ENCODE peak calls at places on chromosomes 16 and 17, in four cellular contexts. T is CD8-positive, alpha-beta T cell; H is stomach; O is IMR-90. L is an unnamed sample.

GRCh38 chr16:77057161-77057736 is 133.7 kb upstream of the MON1B start:
- DNase-seq in H (no peak), O (no peak), T (no peak), L (no peak)

GRCh38 chr16:86029131-86029741 is 130.3 kb downstream of the IRF8 start:
- DNase-seq in T (no peak), O (peak), H (peak), L (no peak)

GRCh38 chr16:76278976-76279375 is 1.8 kb downstream of the CNTNAP4 start:
- DNase-seq in O (no peak), H (no peak), T (no peak), L (no peak)

GRCh38 chr17:574061-574460 is 140.6 kb downstream of the VPS53 start:
- DNase-seq in O (peak), T (no peak), H (no peak), L (no peak)

GRCh38 chr16:77833906-77834599 is 45.7 kb downstream of the VAT1L start:
- DNase-seq in O (peak), T (no peak), H (no peak), L (no peak)

GRCh38 chr17:49495842-49496182 is 719 bp downstream of the NGFR start:
- DNase-seq in T (no peak), O (no peak), H (no peak), L (no peak)

GRCh38 chr16:87860553-87861299 is 8.6 kb downstream of the SLC7A5 start:
- DNase-seq in T (no peak), H (no peak), O (peak), L (no peak)

GRCh38 chr17:48351916-48352332 is 78.1 kb downstream of the SKAP1 start:
- DNase-seq in H (no peak), O (peak), T (no peak), L (peak)

GRCh38 chr16:17470871-17471744 is at the start of gene XYLT1:
- DNase-seq in T (peak), O (peak), H (peak), L (peak)

GRCh38 chr16:77599793-77600415 is 122.4 kb upstream of the NUDT7 start:
- DNase-seq in O (peak), T (no peak), H (no peak), L (peak)

GRCh38 chr17:75260679-75261335 is 599 bp downstream of the GGA3 start:
- DNase-seq in H (no peak), O (peak), T (no peak), L (no peak)

GRCh38 chr16:84096447-84097005 is 20.2 kb downstream of the MBTPS1 start:
- DNase-seq in O (no peak), H (peak), T (no peak), L (no peak)

GRCh38 chr16:50933257-50933656 is 191.4 kb downstream of the CYLD start:
- DNase-seq in H (no peak), O (no peak), T (no peak), L (no peak)

GRCh38 chr17:75129576-75129975 is 2.0 kb downstream of the NT5C start:
- DNase-seq in H (no peak), T (no peak), O (no peak), L (no peak)

GRCh38 chr16:85570735-85571562 is 42.2 kb upstream of the GSE1 start:
- DNase-seq in T (no peak), O (no peak), H (peak), L (peak)

GRCh38 chr16:31713945-31714898 is 159.4 kb upstream of the ZNF267 start:
- DNase-seq in T (no peak), O (no peak), H (no peak), L (peak)

GRCh38 chr16:79600636-79601091 is at the start of gene MAF:
- DNase-seq in T (peak), O (peak), H (peak), L (peak)

GRCh38 chr17:79944251-79944812 is 91.3 kb downstream of the TBC1D16 start:
- DNase-seq in T (no peak), O (no peak), H (no peak), L (no peak)

GRCh38 chr17:56142325-56142724 is 10.9 kb upstream of the ANKFN1 start:
- DNase-seq in O (peak), T (no peak), H (no peak), L (no peak)

GRCh38 chr16:84141143-84141670 is 3.8 kb downstream of the HSDL1 start:
- DNase-seq in T (no peak), O (no peak), H (no peak), L (no peak)

GRCh38 chr17:269616-270514 is 82.7 kb downstream of the RPH3AL start:
- DNase-seq in T (no peak), H (no peak), O (no peak), L (no peak)

GRCh38 chr17:45696442-45696841 is 87.7 kb upstream of the CRHR1 start:
- DNase-seq in O (no peak), T (no peak), H (no peak), L (no peak)

GRCh38 chr17:75352079-75352569 is 53.4 kb downstream of the GRB2 start:
- DNase-seq in H (peak), O (no peak), T (no peak), L (no peak)

GRCh38 chr17:5763595-5763994 is 179.3 kb upstream of the NLRP1 start:
- DNase-seq in O (no peak), H (no peak), T (no peak), L (no peak)

GRCh38 chr17:75048396-75048933 is 1.4 kb downstream of the KCTD2 start:
- DNase-seq in H (peak), O (peak), T (no peak), L (no peak)

GRCh38 chr17:68101992-68102758 is 66.6 kb downstream of the KPNA2 start:
- DNase-seq in T (peak), H (peak), O (no peak), L (no peak)

GRCh38 chr16:2840914-2841313 is 10.8 kb downstream of the ZG16B start:
- DNase-seq in T (no peak), O (no peak), H (no peak), L (no peak)

GRCh38 chr17:80008383-80008840 is 27.3 kb downstream of the TBC1D16 start:
- DNase-seq in O (peak), H (peak), T (peak), L (peak)

GRCh38 chr17:32496348-32497078 is 9.7 kb downstream of the CDK5R1 start:
- DNase-seq in T (no peak), H (no peak), O (peak), L (no peak)

GRCh38 chr16:78530283-78530682 is 430.8 kb downstream of the WWOX start:
- DNase-seq in T (no peak), H (no peak), O (no peak), L (no peak)

GRCh38 chr17:71118039-71118438 is 948.7 kb downstream of the KCNJ2 start:
- DNase-seq in H (no peak), T (no peak), O (peak), L (no peak)

GRCh38 chr16:14600164-14600563 is 29.9 kb downstream of the PARN start:
- DNase-seq in T (no peak), H (no peak), O (peak), L (peak)

GRCh38 chr17:64773836-64774761 is 112.0 kb upstream of the SMURF2 start:
- DNase-seq in H (peak), T (no peak), O (peak), L (peak)

DNA sequence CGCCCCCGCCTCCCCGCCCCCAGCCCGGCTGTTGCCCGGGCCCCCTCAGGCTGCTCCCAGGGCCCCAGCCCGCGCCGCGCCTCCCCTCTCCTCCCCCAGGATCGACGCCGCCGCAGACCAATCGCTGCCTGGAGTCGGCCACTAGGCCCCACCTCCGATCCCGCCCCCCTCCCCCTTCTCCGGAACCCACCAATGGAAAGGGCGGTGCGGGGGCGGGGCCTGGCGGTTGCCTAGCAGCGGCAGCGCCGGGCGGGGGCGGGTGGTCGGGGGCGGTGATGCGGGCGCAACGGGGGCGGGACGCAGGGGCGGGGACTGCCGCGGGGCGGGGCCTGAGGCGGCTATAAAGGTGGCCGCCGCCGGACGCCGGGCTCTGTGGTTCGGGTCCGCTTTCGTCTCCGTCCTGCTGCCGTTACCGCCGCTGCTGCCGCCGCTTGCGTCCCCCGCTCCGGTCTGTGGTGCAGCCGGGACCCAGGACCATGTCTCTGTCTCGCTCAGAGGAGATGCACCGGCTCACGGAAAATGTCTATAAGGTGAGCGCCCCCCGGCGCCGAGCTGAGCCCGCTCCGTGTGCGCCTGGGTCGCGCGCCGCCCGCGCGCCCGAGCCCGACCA is at the start of gene BAIAP2:
- DNase-seq in O (peak), T (peak), H (peak), L (peak)
- TF ChIP-seq CTCF in O (peak), T (no peak), H (no peak), L (peak)

DNA sequence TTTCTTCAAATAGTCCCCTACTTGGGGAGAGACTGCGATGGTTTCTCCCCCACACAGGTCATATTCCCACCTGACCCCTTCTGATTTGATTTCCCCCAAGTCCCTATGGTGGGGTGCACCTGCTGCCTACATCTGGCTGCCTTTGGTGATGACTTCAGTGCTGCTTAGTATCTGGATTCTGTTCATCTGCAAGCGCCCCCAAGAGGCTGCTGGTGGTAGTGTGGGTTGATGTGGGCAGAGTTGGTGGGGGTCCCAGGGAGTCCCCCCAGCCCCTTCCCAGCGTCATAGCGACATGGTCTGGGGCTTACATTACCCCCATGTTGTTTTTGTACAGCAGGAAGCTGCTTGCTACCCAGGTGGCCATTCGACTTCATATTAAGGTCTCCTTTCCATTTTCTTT is 99.2 kb downstream of the NTN1 start:
- DNase-seq in T (no peak), O (no peak), H (no peak), L (no peak)
- TF ChIP-seq CTCF in T (no peak), O (no peak), H (no peak), L (no peak)

GRCh38 chr17:81523139-81524062 is 4.8 kb upstream of the FSCN2 start:
- DNase-seq in T (no peak), O (peak), H (peak), L (no peak)
- TF ChIP-seq CTCF in T (no peak), O (peak), H (no peak), L (no peak)

DNA sequence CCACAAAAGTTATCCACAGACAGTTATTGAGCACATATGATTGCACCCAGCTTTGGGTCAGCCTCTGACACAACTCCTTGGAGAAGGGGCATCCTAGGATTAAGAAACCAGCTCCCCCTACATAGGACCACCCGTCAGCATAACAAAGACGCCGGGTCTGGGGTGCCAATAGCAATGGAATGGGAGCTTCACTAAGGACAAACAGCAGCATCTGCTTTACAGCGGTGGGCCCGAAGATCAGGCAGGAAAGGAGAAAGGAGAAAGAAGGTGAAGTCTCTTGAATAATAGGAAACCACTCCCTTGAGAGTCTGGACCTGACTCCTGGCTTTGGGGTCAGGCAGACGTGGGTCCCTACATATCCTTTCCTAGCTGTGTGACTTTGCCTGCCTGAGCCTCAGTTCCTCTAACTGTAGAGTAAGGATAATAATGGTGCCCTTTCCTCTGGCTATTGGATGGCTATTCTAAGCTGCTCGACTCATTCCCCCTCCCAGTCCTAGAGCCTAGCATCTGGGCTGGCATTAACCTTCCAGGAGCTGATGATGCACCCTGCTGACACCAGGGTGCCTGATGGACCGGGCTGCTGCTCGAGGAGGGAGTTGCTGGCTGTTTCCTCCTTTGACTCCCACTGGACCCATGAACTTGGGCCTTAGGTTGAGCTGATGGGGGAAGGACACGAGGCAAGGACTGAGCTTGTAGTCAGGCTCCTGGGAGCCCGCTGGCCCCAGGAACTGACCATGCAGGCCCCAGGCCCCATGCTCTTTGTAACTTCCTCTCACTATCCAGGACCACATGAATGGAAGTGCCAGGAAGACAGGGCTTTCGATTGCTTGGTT is 94.2 kb downstream of the C16orf78 start:
- DNase-seq in H (peak), O (no peak), T (no peak), L (no peak)
- TF ChIP-seq CTCF in H (no peak), O (no peak), T (no peak), L (no peak)

GRCh38 chr16:67173808-67174705 is 3.7 kb downstream of the NOL3 start:
- DNase-seq in O (peak), H (peak), T (peak), L (peak)
- TF ChIP-seq CTCF in O (peak), H (peak), T (peak), L (no peak)

GRCh38 chr17:40450175-40450574 is 6.9 kb downstream of the IGFBP4 start:
- DNase-seq in O (peak), H (peak), T (peak), L (peak)
- TF ChIP-seq CTCF in O (peak), H (peak), T (peak), L (peak)

GRCh38 chr17:38512473-38513058 is 84.3 kb downstream of the ARHGAP23 start:
- DNase-seq in H (no peak), T (no peak), O (no peak), L (no peak)

GRCh38 chr17:38509772-38510423 is 81.6 kb downstream of the ARHGAP23 start:
- DNase-seq in T (no peak), H (no peak), O (no peak), L (peak)

GRCh38 chr17:38511126-38512108 is 83.2 kb downstream of the ARHGAP23 start:
- DNase-seq in O (peak), T (no peak), H (no peak), L (no peak)

GRCh38 chr17:38509008-38509771 is 80.9 kb downstream of the ARHGAP23 start:
- DNase-seq in H (peak), O (peak), T (peak), L (peak)

GRCh38 chr17:38510424-38511125 is 82.3 kb downstream of the ARHGAP23 start:
- DNase-seq in T (no peak), H (peak), O (no peak), L (peak)
- TF ChIP-seq CTCF in T (no peak), H (no peak), O (no peak), L (no peak)

L was measured in GM10248.